ENCODE peak calls at places on chromosomes 2 and 18, in nine cellular contexts. Q is CD8-positive, alpha-beta T cell; B is kidney; L is heart left ventricle; Y is iPS DF 6.9; R is AG04449; V is prostate gland; Z is A549; U is AG04450. S is an unnamed sample.

GRCh38 chr2:157838442-157839161 is 37.5 kb downstream of the ACVR1 start:
- DNase-seq in U (peak), B (no peak), Q (no peak), V (peak), L (peak), Y (no peak), R (peak), Z (peak), S (peak)

GRCh38 chr2:19623488-19623887 is 265.1 kb upstream of the OSR1 start:
- DNase-seq in Z (no peak), Y (no peak), B (no peak), V (no peak), U (no peak), Q (no peak), R (peak), L (no peak), S (peak)

GRCh38 chr2:102505290-102505689 is 32.3 kb downstream of the SLC9A4 start:
- DNase-seq in R (no peak), L (peak), Y (no peak), Q (no peak), B (no peak), U (no peak), Z (no peak), V (peak), S (no peak)

GRCh38 chr2:16553222-16553621 is 112.4 kb downstream of the CYRIA start:
- DNase-seq in V (peak), Z (peak), Q (no peak), L (peak), U (no peak), B (no peak), R (no peak), Y (peak), S (no peak)

GRCh38 chr2:120499784-120500495 is 154.0 kb downstream of the INHBB start:
- DNase-seq in R (no peak), L (peak), U (no peak), V (no peak), Z (no peak), Q (no peak), B (peak), Y (no peak), S (no peak)

GRCh38 chr18:78792736-78793135 is 186.9 kb upstream of the SALL3 start:
- DNase-seq in L (no peak), R (no peak), Z (no peak), U (no peak), V (no peak), B (no peak), Q (no peak), Y (no peak), S (no peak)

GRCh38 chr18:42931501-42931900 is 184.0 kb downstream of the RIT2 start:
- DNase-seq in Q (no peak), U (no peak), V (no peak), L (no peak), Y (no peak), Z (no peak), R (no peak), B (no peak), S (peak)

GRCh38 chr2:172561270-172561669 is 5.4 kb downstream of the PDK1 start:
- DNase-seq in V (no peak), Y (no peak), R (no peak), U (no peak), Z (no peak), Q (no peak), L (no peak), B (no peak), S (no peak)

GRCh38 chr18:45920367-45920766 is 46.8 kb downstream of the EPG5 start:
- DNase-seq in Y (no peak), Q (no peak), Z (no peak), B (peak), U (no peak), V (peak), L (peak), R (peak), S (peak)

GRCh38 chr18:79797518-79798345 is at the start of gene KCNG2:
- DNase-seq in Q (no peak), Y (no peak), L (peak), B (peak), V (no peak), R (no peak), U (no peak), Z (no peak), S (no peak)

GRCh38 chr2:6824962-6825361 is 40.7 kb downstream of the CMPK2 start:
- DNase-seq in U (no peak), Y (no peak), B (no peak), V (no peak), L (no peak), Z (no peak), R (peak), Q (no peak), S (no peak)

GRCh38 chr2:16546128-16546754 is 119.4 kb downstream of the CYRIA start:
- DNase-seq in R (no peak), Q (no peak), L (no peak), V (peak), Y (peak), U (no peak), Z (no peak), B (no peak), S (no peak)

GRCh38 chr2:233856184-233856583 is 1.8 kb upstream of the HJURP start:
- DNase-seq in Y (no peak), B (no peak), R (no peak), Z (no peak), L (no peak), U (no peak), V (no peak), Q (no peak), S (no peak)

GRCh38 chr2:201158111-201158929 is 24.6 kb upstream of the CASP10 start:
- DNase-seq in Q (peak), L (peak), R (no peak), Z (peak), B (no peak), V (peak), Y (no peak), U (no peak), S (peak)

GRCh38 chr18:50203801-50204604 is 9.1 kb upstream of the MYO5B start:
- DNase-seq in L (no peak), Z (peak), Q (no peak), V (peak), U (no peak), Y (no peak), R (no peak), B (no peak), S (no peak)

GRCh38 chr2:43230981-43231827 is 4.8 kb upstream of the ZFP36L2 start:
- DNase-seq in Y (no peak), L (no peak), R (no peak), Z (no peak), U (no peak), Q (no peak), V (no peak), B (no peak), S (no peak)

GRCh38 chr2:229728360-229728759 is 14.0 kb upstream of the DNER start:
- DNase-seq in Q (no peak), Z (no peak), Y (no peak), L (no peak), U (no peak), V (no peak), B (no peak), R (no peak), S (no peak)

GRCh38 chr2:217934321-217935131 is 68.3 kb downstream of the TNS1 start:
- DNase-seq in R (peak), B (peak), U (peak), V (no peak), Y (no peak), L (peak), Q (no peak), Z (peak), S (peak)

GRCh38 chr2:152222975-152223638 is 47.5 kb upstream of the STAM2 start:
- DNase-seq in Q (no peak), L (peak), V (peak), Z (no peak), U (peak), R (peak), B (no peak), Y (no peak), S (peak)

GRCh38 chr18:44799422-44800421 is 119.0 kb downstream of the SETBP1 start:
- DNase-seq in Y (no peak), R (no peak), Z (no peak), V (no peak), B (no peak), Q (no peak), U (no peak), L (no peak), S (no peak)

GRCh38 chr2:196166876-196167275 is 4.5 kb downstream of the STK17B start:
- DNase-seq in Y (no peak), L (no peak), Q (peak), B (no peak), V (no peak), R (peak), Z (no peak), U (peak), S (peak)

GRCh38 chr2:134178109-134178877 is 75.6 kb upstream of the MGAT5 start:
- DNase-seq in L (no peak), V (no peak), Z (no peak), Y (no peak), U (no peak), R (no peak), B (no peak), Q (no peak), S (no peak)

GRCh38 chr2:111052621-111053020 is 68.1 kb upstream of the BCL2L11 start:
- DNase-seq in Q (no peak), R (no peak), B (no peak), Z (no peak), Y (no peak), U (no peak), L (no peak), V (no peak), S (no peak)

GRCh38 chr2:161241894-161242293 is 66.3 kb upstream of the PSMD14 start:
- DNase-seq in V (no peak), L (no peak), U (no peak), Z (no peak), R (no peak), Q (no peak), B (no peak), Y (no peak), S (no peak)

GRCh38 chr2:179825494-179825893 is 35.9 kb downstream of the ZNF385B start:
- DNase-seq in Y (no peak), U (no peak), B (no peak), Z (no peak), L (no peak), Q (no peak), R (no peak), V (no peak), S (no peak)

GRCh38 chr2:119049968-119050657 is 108.1 kb downstream of the MARCO start:
- DNase-seq in Z (no peak), B (no peak), U (no peak), Y (no peak), L (no peak), Q (no peak), V (no peak), R (no peak), S (no peak)
- H3K4me3 ChIP-seq in Z (no peak), B (no peak), U (no peak), Y (no peak), L (no peak), Q (no peak), V (no peak), R (no peak), S (no peak)

DNA sequence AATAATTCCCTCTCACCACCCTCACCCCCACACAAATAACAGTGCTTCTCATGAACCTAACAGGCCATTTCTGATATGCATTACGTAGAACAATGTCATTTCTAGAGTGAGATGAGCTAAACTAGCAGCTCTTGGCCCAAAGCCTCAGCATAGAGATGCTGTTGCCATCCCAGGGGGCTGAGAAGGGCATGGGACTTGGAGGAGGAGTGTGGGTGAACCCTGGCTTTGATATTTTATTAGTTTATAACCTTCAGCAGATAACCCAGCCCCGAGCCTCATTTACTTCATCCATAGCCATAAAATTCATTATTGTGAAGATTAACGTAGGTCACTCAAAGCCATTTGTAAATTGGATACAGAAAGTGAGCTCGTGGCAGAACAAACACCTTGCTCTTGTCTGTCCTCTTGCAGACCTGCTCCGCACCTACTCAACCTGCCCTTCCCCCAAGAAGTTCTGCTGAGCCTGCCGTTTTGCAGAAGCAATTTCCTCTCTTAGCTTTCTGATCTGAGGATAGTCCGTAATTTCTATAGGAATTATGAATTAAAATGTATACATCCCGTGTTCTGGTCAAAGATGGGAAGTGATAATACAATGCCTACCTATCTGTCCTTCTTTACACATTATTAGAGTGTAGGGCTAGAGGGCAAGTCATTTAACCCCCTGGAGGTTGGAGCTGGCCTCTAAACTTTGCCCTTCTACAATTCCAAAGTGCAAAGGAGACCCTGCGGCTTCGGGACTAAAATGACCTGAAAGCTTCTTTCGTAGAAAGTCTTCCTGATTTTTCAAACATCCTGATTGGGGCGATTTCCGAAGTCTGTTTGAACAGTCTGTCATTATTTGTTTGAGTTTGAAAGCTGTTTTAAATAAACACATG is 187.4 kb downstream of the BCL2 start:
- DNase-seq in Q (no peak), B (no peak), U (no peak), R (no peak), V (peak), Z (no peak), L (no peak), Y (no peak), S (no peak)
- H3K4me3 ChIP-seq in Q (no peak), B (no peak), U (no peak), R (no peak), V (no peak), Z (no peak), L (no peak), Y (no peak), S (no peak)

GRCh38 chr2:8582850-8583399 is 98.9 kb upstream of the ID2 start:
- DNase-seq in V (no peak), L (peak), Z (no peak), Q (no peak), B (peak), R (no peak), Y (no peak), U (no peak), S (no peak)
- H3K4me3 ChIP-seq in V (no peak), L (no peak), Z (no peak), Q (no peak), B (no peak), R (no peak), Y (no peak), U (no peak), S (no peak)

GRCh38 chr2:88452151-88452851 is at the start of gene FOXI3:
- DNase-seq in L (no peak), V (no peak), Z (no peak), U (no peak), R (no peak), Q (no peak), Y (no peak), B (no peak), S (no peak)
- H3K4me3 ChIP-seq in L (no peak), V (peak), Z (peak), U (no peak), R (no peak), Q (no peak), Y (peak), B (no peak), S (no peak)

DNA sequence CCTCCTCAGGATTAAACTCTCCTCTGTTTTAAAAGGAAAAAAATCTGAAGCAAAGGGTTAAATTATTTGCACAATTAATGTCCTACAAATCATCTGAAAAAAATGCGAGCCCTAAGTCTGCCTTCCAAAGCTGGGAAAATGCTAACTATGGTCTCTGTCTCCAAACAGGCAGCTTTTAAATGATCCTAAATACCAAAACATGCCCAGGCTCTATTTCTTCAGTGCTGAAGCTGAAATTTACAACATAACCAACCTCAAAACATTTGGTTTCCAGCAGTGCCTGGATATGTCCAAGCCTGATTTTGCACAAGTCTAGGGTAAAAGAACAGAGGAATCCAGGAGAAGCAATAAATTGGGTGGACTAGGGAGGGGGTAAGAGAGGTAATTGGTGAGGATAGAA is 57.2 kb downstream of the LBH start:
- DNase-seq in Z (no peak), Y (no peak), R (no peak), B (no peak), L (no peak), U (no peak), Q (no peak), V (no peak), S (no peak)
- H3K4me3 ChIP-seq in Z (no peak), Y (no peak), R (no peak), B (no peak), L (no peak), U (no peak), Q (no peak), V (no peak), S (no peak)

GRCh38 chr2:10889741-10890215 is 22.0 kb upstream of the KCNF1 start:
- DNase-seq in Z (no peak), U (no peak), V (no peak), B (no peak), Q (no peak), Y (no peak), R (no peak), L (no peak), S (no peak)
- H3K4me3 ChIP-seq in Z (no peak), U (no peak), V (no peak), B (no peak), Q (no peak), Y (no peak), R (no peak), L (no peak), S (no peak)

GRCh38 chr2:107711941-107712340 is 114.8 kb upstream of the RGPD4 start:
- DNase-seq in L (no peak), Z (no peak), U (no peak), Y (no peak), B (no peak), Q (no peak), R (no peak), V (no peak), S (no peak)

GRCh38 chr2:107717666-107718065 is 109.0 kb upstream of the RGPD4 start:
- DNase-seq in Z (no peak), B (no peak), V (no peak), Q (no peak), L (no peak), Y (peak), R (no peak), U (no peak), S (no peak)

GRCh38 chr2:107712857-107713256 is 113.8 kb upstream of the RGPD4 start:
- DNase-seq in Z (no peak), Y (no peak), U (no peak), R (no peak), Q (no peak), B (no peak), L (no peak), V (no peak), S (peak)
- H3K4me3 ChIP-seq in Z (no peak), Y (no peak), U (peak), R (peak), Q (peak), B (peak), L (no peak), V (no peak), S (no peak)

DNA sequence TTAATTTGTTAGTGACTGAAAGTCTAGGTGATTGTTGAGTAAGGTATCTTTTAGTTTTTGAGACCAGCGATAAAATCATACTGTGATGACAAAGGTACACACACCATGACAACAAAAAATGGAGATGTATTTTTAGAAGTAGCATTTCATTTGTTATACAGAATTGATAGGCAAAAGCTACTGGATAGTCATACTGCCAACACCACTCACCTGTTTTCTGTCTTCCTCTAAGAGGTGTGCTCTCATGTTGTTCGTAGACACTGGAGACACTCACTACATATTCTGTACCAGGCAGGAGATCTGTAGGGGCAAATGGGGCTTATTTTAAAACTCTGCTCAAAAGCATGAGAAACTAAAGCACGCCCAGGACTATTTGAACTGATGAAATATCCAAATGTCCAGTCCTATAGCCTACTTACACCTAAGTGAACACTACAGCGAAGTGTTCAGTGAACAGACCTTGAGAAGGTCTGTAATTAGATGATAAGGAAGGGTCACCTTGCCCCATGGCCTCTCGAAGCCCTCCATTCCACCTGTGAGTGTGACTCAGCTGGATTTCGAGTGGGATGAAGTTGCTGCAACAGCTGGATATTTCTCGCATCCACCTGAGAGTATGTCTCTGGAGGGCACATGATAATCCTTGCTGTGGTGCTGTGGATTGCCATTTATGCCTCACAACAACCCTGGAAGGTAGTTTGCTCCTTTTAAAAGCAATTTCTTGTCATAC is 47.7 kb downstream of the FN1 start:
- DNase-seq in V (no peak), L (no peak), U (no peak), R (no peak), Q (no peak), B (no peak), Y (no peak), Z (no peak), S (no peak)
- H3K4me3 ChIP-seq in V (no peak), L (no peak), U (no peak), R (no peak), Q (no peak), B (no peak), Y (no peak), Z (no peak), S (no peak)

S was measured in skeletal muscle cell.